ENCODE peak calls at places on chromosomes 5 and 9, in four cellular contexts. One of them, this sample, is unnamed.

GRCh38 chr5:137361275-137361674 is 137.9 kb downstream of the SPOCK1 start:
- DNase-seq in fibroblast of mammary gland: no peak
- DNase-seq in nephron progenitor cell: no peak
- DNase-seq in heart right ventricle: no peak
- DNase-seq in this sample: no peak

GRCh38 chr9:130271473-130271872 is 5.9 kb downstream of the HMCN2 start:
- DNase-seq in fibroblast of mammary gland: no peak
- DNase-seq in nephron progenitor cell: no peak
- DNase-seq in heart right ventricle: no peak
- DNase-seq in this sample: no peak

GRCh38 chr5:137055271-137055872 is 443.8 kb downstream of the SPOCK1 start:
- DNase-seq in fibroblast of mammary gland: no peak
- DNase-seq in nephron progenitor cell: no peak
- DNase-seq in heart right ventricle: no peak
- DNase-seq in this sample: no peak

GRCh38 chr9:109163194-109163593 is 3.9 kb downstream of the FRRS1L start:
- DNase-seq in fibroblast of mammary gland: no peak
- DNase-seq in nephron progenitor cell: no peak
- DNase-seq in heart right ventricle: no peak
- DNase-seq in this sample: no peak

GRCh38 chr5:33010851-33011250 is 299.7 kb downstream of the NPR3 start:
- DNase-seq in fibroblast of mammary gland: peak; percentile 44
- DNase-seq in nephron progenitor cell: no peak
- DNase-seq in heart right ventricle: no peak
- DNase-seq in this sample: no peak

GRCh38 chr5:152542741-152543140 is 137.7 kb upstream of the NMUR2 start:
- DNase-seq in fibroblast of mammary gland: peak; percentile 31
- DNase-seq in nephron progenitor cell: peak; percentile 65
- DNase-seq in heart right ventricle: no peak
- DNase-seq in this sample: peak; percentile 33

GRCh38 chr5:124748687-124749594 is 2.5 kb upstream of the ZNF608 start:
- DNase-seq in fibroblast of mammary gland: peak; percentile 85
- DNase-seq in nephron progenitor cell: peak; percentile 66
- DNase-seq in heart right ventricle: peak; percentile 30
- DNase-seq in this sample: peak; percentile 58

GRCh38 chr5:149475777-149476176 is 75.5 kb downstream of the CSNK1A1 start:
- DNase-seq in fibroblast of mammary gland: no peak
- DNase-seq in nephron progenitor cell: no peak
- DNase-seq in heart right ventricle: no peak
- DNase-seq in this sample: no peak

GRCh38 chr5:167128581-167128980 is 1162.9 kb upstream of the WWC1 start:
- DNase-seq in fibroblast of mammary gland: no peak
- DNase-seq in nephron progenitor cell: no peak
- DNase-seq in heart right ventricle: no peak
- DNase-seq in this sample: no peak

GRCh38 chr5:43903129-43903528 is 300.1 kb downstream of the NNT start:
- DNase-seq in fibroblast of mammary gland: no peak
- DNase-seq in nephron progenitor cell: no peak
- DNase-seq in heart right ventricle: no peak
- DNase-seq in this sample: no peak

GRCh38 chr5:72013741-72014703 is 93.3 kb upstream of the MAP1B start:
- DNase-seq in fibroblast of mammary gland: peak; percentile 54
- DNase-seq in nephron progenitor cell: no peak
- DNase-seq in heart right ventricle: no peak
- DNase-seq in this sample: no peak

GRCh38 chr9:14351206-14351605 is 37.3 kb upstream of the NFIB start:
- DNase-seq in fibroblast of mammary gland: no peak
- DNase-seq in nephron progenitor cell: no peak
- DNase-seq in heart right ventricle: peak; percentile 61
- DNase-seq in this sample: no peak

GRCh38 chr5:14810941-14811573 is 60.5 kb downstream of the ANKH start:
- DNase-seq in fibroblast of mammary gland: no peak
- DNase-seq in nephron progenitor cell: no peak
- DNase-seq in heart right ventricle: no peak
- DNase-seq in this sample: no peak

GRCh38 chr5:131515348-131515747 is 119.7 kb downstream of the RAPGEF6 start:
- DNase-seq in fibroblast of mammary gland: peak; percentile 37
- DNase-seq in nephron progenitor cell: no peak
- DNase-seq in heart right ventricle: no peak
- DNase-seq in this sample: no peak

GRCh38 chr5:169876376-169876775 is 103.9 kb downstream of the INSYN2B start:
- DNase-seq in fibroblast of mammary gland: no peak
- DNase-seq in nephron progenitor cell: no peak
- DNase-seq in heart right ventricle: no peak
- DNase-seq in this sample: no peak

GRCh38 chr9:126624912-126625311 is 11.2 kb downstream of the LMX1B start:
- DNase-seq in fibroblast of mammary gland: no peak
- DNase-seq in nephron progenitor cell: no peak
- DNase-seq in heart right ventricle: no peak
- DNase-seq in this sample: no peak

GRCh38 chr9:27939186-27939585 is 365.9 kb upstream of the C9orf72 start:
- DNase-seq in fibroblast of mammary gland: no peak
- DNase-seq in nephron progenitor cell: no peak
- DNase-seq in heart right ventricle: no peak
- DNase-seq in this sample: no peak

GRCh38 chr5:167565555-167565954 is 725.9 kb upstream of the WWC1 start:
- DNase-seq in fibroblast of mammary gland: peak; percentile 43
- DNase-seq in nephron progenitor cell: no peak
- DNase-seq in heart right ventricle: no peak
- DNase-seq in this sample: no peak

GRCh38 chr9:90801507-90802289 is at the start of gene SYK:
- DNase-seq in fibroblast of mammary gland: no peak
- DNase-seq in nephron progenitor cell: peak; percentile 57
- DNase-seq in heart right ventricle: peak; percentile 55
- DNase-seq in this sample: peak; percentile 34

GRCh38 chr5:525916-526315 is 1.7 kb upstream of the SLC9A3 start:
- DNase-seq in fibroblast of mammary gland: no peak
- DNase-seq in nephron progenitor cell: no peak
- DNase-seq in heart right ventricle: peak; percentile 1
- DNase-seq in this sample: no peak

GRCh38 chr5:83516962-83517750 is 45.6 kb downstream of the VCAN start:
- DNase-seq in fibroblast of mammary gland: no peak
- DNase-seq in nephron progenitor cell: no peak
- DNase-seq in heart right ventricle: no peak
- DNase-seq in this sample: no peak
- TF ChIP-seq CTCF in fibroblast of mammary gland: peak; percentile 26
- TF ChIP-seq CTCF in nephron progenitor cell: no peak
- TF ChIP-seq CTCF in heart right ventricle: no peak
- TF ChIP-seq CTCF in this sample: no peak

DNA sequence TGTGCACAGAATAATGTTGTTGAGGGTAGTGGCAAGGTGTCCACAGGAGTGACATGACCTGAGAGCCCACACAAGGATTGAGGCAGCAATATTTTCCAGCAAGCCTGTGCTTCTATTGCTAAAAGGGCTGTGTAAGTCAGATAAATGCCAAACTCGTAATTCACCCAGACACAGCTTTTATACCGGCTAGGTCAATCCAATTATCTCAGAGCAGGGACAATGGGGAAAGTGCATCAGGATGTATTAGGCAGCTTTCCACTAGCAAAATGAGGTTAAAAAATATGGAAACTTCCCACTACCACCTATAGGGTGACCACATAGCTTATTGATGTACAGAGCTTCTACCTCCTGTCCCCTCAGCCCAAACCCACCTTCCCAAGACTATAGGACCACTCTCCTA is 34.8 kb upstream of the RAB3C start:
- DNase-seq in fibroblast of mammary gland: no peak
- DNase-seq in nephron progenitor cell: no peak
- DNase-seq in heart right ventricle: no peak
- DNase-seq in this sample: no peak
- TF ChIP-seq CTCF in fibroblast of mammary gland: no peak
- TF ChIP-seq CTCF in nephron progenitor cell: no peak
- TF ChIP-seq CTCF in heart right ventricle: no peak
- TF ChIP-seq CTCF in this sample: no peak

GRCh38 chr9:114406441-114406840 is 18.7 kb upstream of the AKNA start:
- DNase-seq in fibroblast of mammary gland: no peak
- DNase-seq in nephron progenitor cell: no peak
- DNase-seq in heart right ventricle: no peak
- DNase-seq in this sample: no peak
- TF ChIP-seq CTCF in fibroblast of mammary gland: no peak
- TF ChIP-seq CTCF in nephron progenitor cell: no peak
- TF ChIP-seq CTCF in heart right ventricle: no peak
- TF ChIP-seq CTCF in this sample: no peak

DNA sequence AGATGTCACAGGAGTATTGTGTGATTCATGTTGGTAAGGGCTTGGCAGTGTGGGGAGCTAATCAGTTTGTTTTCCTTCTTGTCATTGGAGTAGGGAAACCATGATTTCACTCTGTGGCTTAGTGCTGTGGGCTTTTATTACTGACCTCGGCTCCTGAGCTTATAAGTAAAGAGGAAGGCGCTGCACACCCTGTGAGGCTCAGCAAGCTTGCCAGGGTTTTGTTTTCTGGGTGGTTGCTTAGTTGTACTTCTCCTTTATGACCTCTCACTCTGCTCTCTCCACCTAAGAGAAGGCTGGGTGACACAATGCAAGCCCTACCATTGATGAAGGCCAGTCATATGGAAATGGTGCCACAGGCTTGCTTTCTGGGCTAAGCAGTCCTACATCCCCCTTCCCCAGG is 22.5 kb downstream of the PDE8B start:
- DNase-seq in fibroblast of mammary gland: no peak
- DNase-seq in nephron progenitor cell: no peak
- DNase-seq in heart right ventricle: no peak
- DNase-seq in this sample: no peak
- TF ChIP-seq CTCF in fibroblast of mammary gland: no peak
- TF ChIP-seq CTCF in nephron progenitor cell: no peak
- TF ChIP-seq CTCF in heart right ventricle: no peak
- TF ChIP-seq CTCF in this sample: no peak

DNA sequence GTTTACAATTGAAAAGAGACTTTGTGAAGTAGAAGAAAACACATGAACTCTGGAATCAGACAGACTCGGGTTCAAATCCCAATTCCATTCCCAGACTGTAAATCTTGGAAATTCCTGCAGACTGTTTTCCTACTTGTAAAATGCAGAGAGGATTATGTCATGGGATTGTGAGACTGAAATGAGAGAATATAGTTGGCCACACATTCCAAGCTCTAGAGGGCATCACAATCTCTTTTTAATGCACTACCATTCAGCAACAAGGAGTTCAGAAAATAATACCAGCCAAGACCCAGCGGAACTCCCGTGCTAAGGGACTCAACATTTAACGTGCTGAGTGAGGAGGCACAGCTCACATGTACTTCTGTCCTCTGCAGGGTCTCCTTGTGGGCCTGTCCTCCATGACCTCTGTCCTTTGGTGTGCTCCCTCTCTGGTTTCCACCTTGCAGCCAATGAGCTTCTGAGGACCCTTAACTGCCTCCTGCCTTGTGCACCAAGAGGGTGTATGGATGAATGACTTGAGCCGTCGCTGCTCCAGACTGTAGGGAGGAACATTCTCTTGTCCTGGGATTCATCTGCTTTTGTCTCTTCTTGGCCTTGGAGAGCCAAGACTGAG is 263.5 kb downstream of the NTRK2 start:
- DNase-seq in fibroblast of mammary gland: no peak
- DNase-seq in nephron progenitor cell: no peak
- DNase-seq in heart right ventricle: no peak
- DNase-seq in this sample: no peak
- TF ChIP-seq CTCF in fibroblast of mammary gland: no peak
- TF ChIP-seq CTCF in nephron progenitor cell: no peak
- TF ChIP-seq CTCF in heart right ventricle: no peak
- TF ChIP-seq CTCF in this sample: peak; percentile 30

DNA sequence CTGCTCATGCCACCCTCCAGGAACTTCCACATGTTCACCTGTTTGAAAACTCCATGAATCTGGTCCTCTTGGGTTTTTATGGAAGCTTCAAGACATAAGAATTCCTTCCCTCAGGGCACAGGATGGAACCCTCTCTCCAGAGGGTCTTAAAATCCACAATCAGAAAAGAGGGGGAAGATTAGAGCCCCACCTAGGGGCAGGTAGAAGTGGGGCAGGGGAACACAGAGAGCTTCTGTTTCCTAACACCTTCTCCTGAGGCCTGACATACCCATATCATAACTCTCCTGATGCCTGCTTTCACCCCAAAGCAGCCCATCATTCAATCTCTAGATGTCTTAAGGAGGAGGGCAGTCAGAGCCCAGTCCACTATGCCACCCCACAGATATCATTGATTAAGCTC is 1087.7 kb upstream of the ARRDC3 start:
- DNase-seq in fibroblast of mammary gland: no peak
- DNase-seq in nephron progenitor cell: no peak
- DNase-seq in heart right ventricle: no peak
- DNase-seq in this sample: no peak
- TF ChIP-seq CTCF in fibroblast of mammary gland: no peak
- TF ChIP-seq CTCF in nephron progenitor cell: no peak
- TF ChIP-seq CTCF in heart right ventricle: no peak
- TF ChIP-seq CTCF in this sample: no peak

GRCh38 chr5:172846249-172846648 is 12.2 kb downstream of the ERGIC1 start:
- DNase-seq in fibroblast of mammary gland: no peak
- DNase-seq in nephron progenitor cell: no peak
- DNase-seq in heart right ventricle: no peak
- DNase-seq in this sample: no peak

GRCh38 chr5:172845190-172845975 is 11.3 kb downstream of the ERGIC1 start:
- DNase-seq in fibroblast of mammary gland: no peak
- DNase-seq in nephron progenitor cell: no peak
- DNase-seq in heart right ventricle: no peak
- DNase-seq in this sample: no peak

GRCh38 chr5:172846677-172847076 is 12.6 kb downstream of the ERGIC1 start:
- DNase-seq in fibroblast of mammary gland: no peak
- DNase-seq in nephron progenitor cell: no peak
- DNase-seq in heart right ventricle: no peak
- DNase-seq in this sample: no peak

GRCh38 chr5:172844577-172844838 is 10.5 kb downstream of the ERGIC1 start:
- DNase-seq in fibroblast of mammary gland: no peak
- DNase-seq in nephron progenitor cell: no peak
- DNase-seq in heart right ventricle: no peak
- DNase-seq in this sample: no peak

GRCh38 chr5:172843825-172844576 is 9.9 kb downstream of the ERGIC1 start:
- DNase-seq in fibroblast of mammary gland: no peak
- DNase-seq in nephron progenitor cell: no peak
- DNase-seq in heart right ventricle: no peak
- DNase-seq in this sample: no peak
- TF ChIP-seq CTCF in fibroblast of mammary gland: no peak
- TF ChIP-seq CTCF in nephron progenitor cell: no peak
- TF ChIP-seq CTCF in heart right ventricle: no peak
- TF ChIP-seq CTCF in this sample: no peak

DNA sequence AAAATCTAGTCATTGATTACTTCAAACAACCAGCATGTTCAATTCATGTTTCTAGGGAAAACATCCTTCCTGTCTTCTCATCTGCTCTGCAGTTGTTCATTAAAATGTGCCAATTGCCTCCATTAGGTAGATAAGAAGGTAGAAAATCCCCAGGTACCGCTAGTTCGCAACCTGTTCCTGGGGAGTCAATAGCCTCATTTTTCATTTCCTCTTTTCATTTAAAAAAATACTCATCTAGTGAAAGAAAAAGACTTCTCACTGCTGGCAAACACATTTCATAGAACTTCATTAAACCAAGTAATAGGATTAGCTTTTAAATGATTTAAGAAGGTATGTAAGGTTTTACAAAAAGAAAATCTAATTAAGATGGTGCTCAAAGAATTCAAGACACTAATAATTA is 113.3 kb downstream of the MARCHF11 start:
- DNase-seq in fibroblast of mammary gland: no peak
- DNase-seq in nephron progenitor cell: no peak
- DNase-seq in heart right ventricle: no peak
- DNase-seq in this sample: no peak
- TF ChIP-seq CTCF in fibroblast of mammary gland: no peak
- TF ChIP-seq CTCF in nephron progenitor cell: no peak
- TF ChIP-seq CTCF in heart right ventricle: no peak
- TF ChIP-seq CTCF in this sample: no peak